ENCODE peak calls at places on chromosome 6, in seven cellular contexts. U is lower leg skin; X is GDM1; Y is fibroblast of pulmonary artery; M is activated naive CD4-positive, alpha-beta T cell treated with anti-CD3 and anti-CD28 coated beads, Interleukin-2, amount 50 U/mL, for 16 hours; P is hippocampal formation; T is activated naive CD8-positive, alpha-beta T cell treated with anti-CD3 and anti-CD28 coated beads, Interleukin-2, amount 50 U/mL, for 24 hours. G is an unnamed sample.

GRCh38 chr6:7542878-7543394 is 1.5 kb downstream of the DSP start:
- DNase-seq in U (peak; percentile 84), X (no peak), Y (peak; percentile 47), M (no peak), P (no peak), T (no peak), G (no peak)

GRCh38 chr6:101114703-101115102 is 233.6 kb upstream of the ASCC3 start:
- DNase-seq in U (no peak), X (peak; percentile 4), Y (peak; percentile 62), M (no peak), P (peak; percentile 58), T (no peak), G (no peak)

GRCh38 chr6:148751233-148751632 is 4.4 kb downstream of the UST start:
- DNase-seq in U (no peak), X (no peak), Y (no peak), M (no peak), P (no peak), T (no peak), G (no peak)

GRCh38 chr6:149723771-149724417 is 6.0 kb upstream of the LATS1 start:
- DNase-seq in U (peak; percentile 48), X (peak; percentile 65), Y (peak; percentile 84), M (peak; percentile 34), P (peak; percentile 88), T (peak; percentile 24), G (peak; percentile 24)

GRCh38 chr6:131400782-131401496 is 172.1 kb upstream of the ARG1 start:
- DNase-seq in U (no peak), X (no peak), Y (no peak), M (no peak), P (no peak), T (no peak), G (no peak)

GRCh38 chr6:132275253-132275970 is 125.9 kb downstream of the MOXD1 start:
- DNase-seq in U (no peak), X (no peak), Y (no peak), M (no peak), P (no peak), T (no peak), G (no peak)

GRCh38 chr6:15690451-15690961 is 27.7 kb upstream of the DTNBP1 start:
- DNase-seq in U (no peak), X (no peak), Y (no peak), M (no peak), P (no peak), T (no peak), G (no peak)

GRCh38 chr6:119145111-119145510 is 66.6 kb upstream of the FAM184A start:
- DNase-seq in U (no peak), X (no peak), Y (no peak), M (no peak), P (no peak), T (no peak), G (no peak)

GRCh38 chr6:83729871-83730270 is 21.0 kb upstream of the SNAP91 start:
- DNase-seq in U (no peak), X (no peak), Y (no peak), M (no peak), P (no peak), T (no peak), G (no peak)